ENCODE peak calls at places on chromosomes 1 and 21, in ten cellular contexts. L, O, U, J, A, H, P, R, F and D are unnamed samples.

GRCh38 chr1:21624577-21625389 is 44.4 kb downstream of the RAP1GAP start:
- DNase-seq in L (peak; percentile 76), O (peak; percentile 61), U (no peak), J (no peak), A (no peak), H (no peak), P (no peak), R (no peak), F (no peak), D (no peak)

GRCh38 chr1:166969074-166969677 is 6.2 kb downstream of the ILDR2 start:
- DNase-seq in L (no peak), O (no peak), U (no peak), J (no peak), A (no peak), H (no peak), P (no peak), R (no peak), F (no peak), D (no peak)

GRCh38 chr1:243268284-243268653 is 12.4 kb downstream of the SDCCAG8 start:
- DNase-seq in L (no peak), O (no peak), U (no peak), J (no peak), A (peak; percentile 82), H (no peak), P (peak; percentile 82), R (peak; percentile 99), F (no peak), D (peak; percentile 81)

GRCh38 chr1:27392778-27393635 is 585 bp downstream of the GPR3 start:
- DNase-seq in L (no peak), O (no peak), U (no peak), J (peak; percentile 40), A (no peak), H (no peak), P (no peak), R (peak; percentile 28), F (no peak), D (no peak)

GRCh38 chr21:33266784-33267135 is 593 bp downstream of the IL10RB start:
- DNase-seq in L (no peak), O (no peak), U (no peak), J (peak; percentile 54), A (no peak), H (no peak), P (no peak), R (no peak), F (no peak), D (no peak)

GRCh38 chr1:62436466-62437272 is at the start of gene USP1:
- DNase-seq in L (peak; percentile 94), O (peak; percentile 95), U (peak; percentile 99), J (peak; percentile 94), A (peak; percentile 100), H (peak; percentile 98), P (peak; percentile 100), R (peak; percentile 99), F (peak; percentile 97), D (peak; percentile 100)

GRCh38 chr21:17526771-17527170 is 13.9 kb downstream of the CXADR start:
- DNase-seq in L (no peak), O (no peak), U (no peak), J (no peak), A (no peak), H (no peak), P (no peak), R (no peak), F (no peak), D (no peak)

GRCh38 chr1:7554343-7555270 is 216.5 kb upstream of the VAMP3 start:
- DNase-seq in L (no peak), O (no peak), U (no peak), J (no peak), A (no peak), H (no peak), P (no peak), R (no peak), F (no peak), D (no peak)

GRCh38 chr1:160251687-160252526 is 10.4 kb downstream of the DCAF8 start:
- DNase-seq in L (peak; percentile 87), O (peak; percentile 72), U (peak; percentile 50), J (peak; percentile 60), A (peak; percentile 58), H (peak; percentile 63), P (peak; percentile 73), R (peak; percentile 86), F (peak; percentile 60), D (peak; percentile 70)

GRCh38 chr1:230068952-230069684 is 2.1 kb downstream of the GALNT2 start:
- DNase-seq in L (peak; percentile 54), O (no peak), U (no peak), J (peak; percentile 38), A (no peak), H (no peak), P (no peak), R (peak; percentile 65), F (no peak), D (no peak)

GRCh38 chr1:182580736-182581135 is 8.3 kb downstream of the RNASEL start:
- DNase-seq in L (no peak), O (no peak), U (no peak), J (no peak), A (no peak), H (no peak), P (no peak), R (no peak), F (no peak), D (no peak)

GRCh38 chr1:173410794-173411236 is 66.3 kb upstream of the PRDX6 start:
- DNase-seq in L (no peak), O (no peak), U (no peak), J (peak; percentile 48), A (no peak), H (no peak), P (no peak), R (no peak), F (no peak), D (no peak)

GRCh38 chr1:173407846-173408245 is 69.3 kb upstream of the PRDX6 start:
- DNase-seq in L (no peak), O (no peak), U (no peak), J (no peak), A (no peak), H (no peak), P (no peak), R (no peak), F (no peak), D (no peak)

GRCh38 chr1:173410133-173410793 is 66.9 kb upstream of the PRDX6 start:
- DNase-seq in L (no peak), O (no peak), U (no peak), J (no peak), A (no peak), H (no peak), P (peak; percentile 58), R (peak; percentile 93), F (no peak), D (peak; percentile 50)

GRCh38 chr1:173409613-173410012 is 67.5 kb upstream of the PRDX6 start:
- DNase-seq in L (peak; percentile 28), O (no peak), U (peak; percentile 47), J (no peak), A (peak; percentile 72), H (no peak), P (peak; percentile 94), R (peak; percentile 94), F (peak; percentile 66), D (peak; percentile 41)

GRCh38 chr1:173408886-173409285 is 68.2 kb upstream of the PRDX6 start:
- DNase-seq in L (no peak), O (no peak), U (no peak), J (no peak), A (no peak), H (no peak), P (peak; percentile 33), R (no peak), F (no peak), D (no peak)
- TF ChIP-seq CTCF in L (no peak), O (no peak), U (no peak), J (peak; percentile 23), A (no peak), H (no peak), P (peak; percentile 16), R (peak; percentile 57), F (no peak), D (peak; percentile 33)

GRCh38 chr1:14937288-14937949 is 216.1 kb upstream of the TMEM51 start:
- DNase-seq in L (no peak), O (no peak), U (no peak), J (no peak), A (no peak), H (no peak), P (no peak), R (no peak), F (no peak), D (no peak)

GRCh38 chr1:14943516-14943851 is 210.1 kb upstream of the TMEM51 start:
- DNase-seq in L (no peak), O (no peak), U (no peak), J (no peak), A (no peak), H (no peak), P (no peak), R (no peak), F (no peak), D (no peak)

GRCh38 chr1:14941865-14942264 is 211.7 kb upstream of the TMEM51 start:
- DNase-seq in L (no peak), O (no peak), U (peak; percentile 78), J (no peak), A (no peak), H (no peak), P (no peak), R (no peak), F (no peak), D (no peak)

GRCh38 chr1:14940285-14940890 is 213.2 kb upstream of the TMEM51 start:
- DNase-seq in L (no peak), O (no peak), U (no peak), J (no peak), A (no peak), H (no peak), P (no peak), R (no peak), F (no peak), D (no peak)

GRCh38 chr1:14939527-14940284 is 213.8 kb upstream of the TMEM51 start:
- DNase-seq in L (no peak), O (no peak), U (no peak), J (no peak), A (peak; percentile 66), H (no peak), P (peak; percentile 61), R (peak; percentile 34), F (no peak), D (peak; percentile 76)
- TF ChIP-seq CTCF in L (no peak), O (no peak), U (no peak), J (no peak), A (no peak), H (no peak), P (no peak), R (no peak), F (no peak), D (no peak)

DNA sequence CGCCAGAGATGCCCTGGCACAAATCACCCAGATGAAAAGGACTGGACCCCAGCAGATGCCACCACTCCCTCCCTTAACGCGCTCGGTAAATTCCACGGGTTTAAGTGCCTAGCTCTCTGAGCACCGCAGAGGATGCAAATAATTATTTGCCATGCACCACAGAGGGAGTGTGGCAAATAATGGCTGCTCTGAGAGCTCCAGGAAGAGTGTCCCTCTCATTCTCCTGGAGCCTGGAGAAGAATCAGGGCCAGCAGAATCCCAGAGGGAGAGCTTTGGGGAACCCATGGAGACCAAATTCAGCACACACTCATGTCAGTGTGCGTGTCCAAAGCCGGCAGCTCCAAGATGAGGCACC is 667 bp downstream of the HHIPL2 start:
- DNase-seq in L (no peak), O (no peak), U (no peak), J (no peak), A (no peak), H (no peak), P (no peak), R (no peak), F (no peak), D (no peak)
- TF ChIP-seq CTCF in L (no peak), O (no peak), U (peak; percentile 11), J (no peak), A (no peak), H (no peak), P (no peak), R (no peak), F (no peak), D (peak; percentile 44)

GRCh38 chr1:1777950-1778826 is at the start of gene NADK:
- DNase-seq in L (peak; percentile 73), O (peak; percentile 77), U (no peak), J (peak; percentile 96), A (peak; percentile 55), H (no peak), P (no peak), R (peak; percentile 90), F (peak; percentile 78), D (peak; percentile 25)
- TF ChIP-seq CTCF in L (no peak), O (no peak), U (no peak), J (peak; percentile 0), A (no peak), H (no peak), P (no peak), R (no peak), F (no peak), D (no peak)